ENCODE peak calls at places on chromosome 22, in six cellular contexts. O is IMR-90, T is H1, U is neuronal stem cell, B is mesenchymal stem cell, N is trophoblast cell. F is an unnamed sample.

GRCh38 chr22:24325105-24325757 is 54.6 kb downstream of the SPECC1L start:
- DNase-seq in O (peak; percentile 92), T (no peak), U (no peak), B (peak; percentile 92), N (peak; percentile 74), F (peak; percentile 78)

GRCh38 chr22:24230911-24231656 is 13.8 kb downstream of the GGT5 start:
- DNase-seq in O (no peak), T (peak; percentile 98), U (no peak), B (no peak), N (peak; percentile 56), F (peak; percentile 70)

GRCh38 chr22:17734197-17734596 is 40.1 kb downstream of the BID start:
- DNase-seq in O (peak; percentile 87), T (no peak), U (no peak), B (peak; percentile 61), N (no peak), F (no peak)

GRCh38 chr22:30492144-30492543 is 13.4 kb downstream of the SEC14L4 start:
- DNase-seq in O (no peak), T (no peak), U (no peak), B (no peak), N (no peak), F (no peak)

GRCh38 chr22:22893077-22893805 is 5.6 kb downstream of the IGLL5 start:
- DNase-seq in O (no peak), T (no peak), U (no peak), B (no peak), N (no peak), F (no peak)

GRCh38 chr22:19592464-19592863 is 68.3 kb upstream of the CLDN5 start:
- DNase-seq in O (no peak), T (no peak), U (no peak), B (no peak), N (no peak), F (no peak)

GRCh38 chr22:29615705-29616104 is 12.3 kb downstream of the NF2 start:
- DNase-seq in O (peak; percentile 46), T (no peak), U (no peak), B (no peak), N (no peak), F (no peak)

GRCh38 chr22:23786261-23786710 is 480 bp upstream of the SMARCB1 start:
- DNase-seq in O (no peak), T (peak; percentile 57), U (no peak), B (no peak), N (peak; percentile 27), F (no peak)

GRCh38 chr22:36415415-36416168 is 27.8 kb upstream of the MYH9 start:
- DNase-seq in O (no peak), T (no peak), U (no peak), B (no peak), N (peak; percentile 49), F (peak; percentile 62)

GRCh38 chr22:37022483-37023337 is 3.2 kb downstream of the MPST start:
- DNase-seq in O (no peak), T (no peak), U (no peak), B (no peak), N (no peak), F (no peak)

GRCh38 chr22:36865346-36865745 is 4.5 kb downstream of the NCF4 start:
- DNase-seq in O (no peak), T (no peak), U (no peak), B (no peak), N (peak; percentile 38), F (peak; percentile 49)

GRCh38 chr22:40620464-40621046 is 16.0 kb downstream of the MRTFA start:
- DNase-seq in O (peak; percentile 80), T (no peak), U (no peak), B (peak; percentile 51), N (peak; percentile 90), F (peak; percentile 79)

GRCh38 chr22:35467788-35468187 is 67.8 kb downstream of the MCM5 start:
- DNase-seq in O (peak; percentile 47), T (no peak), U (peak; percentile 29), B (peak; percentile 80), N (no peak), F (peak; percentile 16)

GRCh38 chr22:35910013-35910860 is 118.4 kb downstream of the RBFOX2 start:
- DNase-seq in O (no peak), T (no peak), U (no peak), B (no peak), N (no peak), F (peak; percentile 58)

GRCh38 chr22:30611197-30611596 is 4.2 kb downstream of the TCN2 start:
- DNase-seq in O (peak; percentile 26), T (no peak), U (no peak), B (no peak), N (no peak), F (no peak)

GRCh38 chr22:18088825-18089568 is 11.2 kb downstream of the PEX26 start:
- DNase-seq in O (no peak), T (no peak), U (no peak), B (no peak), N (no peak), F (no peak)

GRCh38 chr22:39738746-39739145 is 154.8 kb downstream of the ENTHD1 start:
- DNase-seq in O (peak; percentile 85), T (no peak), U (no peak), B (peak; percentile 31), N (no peak), F (no peak)

GRCh38 chr22:38021201-38021600 is 36.0 kb upstream of the PICK1 start:
- DNase-seq in O (no peak), T (no peak), U (no peak), B (no peak), N (no peak), F (no peak)

GRCh38 chr22:38841211-38841610 is 2.6 kb downstream of the NPTXR start:
- DNase-seq in O (no peak), T (no peak), U (no peak), B (no peak), N (no peak), F (no peak)

GRCh38 chr22:38935023-38935422 is 22.4 kb upstream of the APOBEC3A start:
- DNase-seq in O (no peak), T (no peak), U (no peak), B (no peak), N (no peak), F (no peak)

GRCh38 chr22:24379536-24379935 is 47.9 kb upstream of the ADORA2A start:
- DNase-seq in O (peak; percentile 56), T (no peak), U (no peak), B (no peak), N (peak; percentile 45), F (no peak)

GRCh38 chr22:41368543-41368817 is 13.3 kb upstream of the TEF start:
- DNase-seq in O (no peak), T (no peak), U (no peak), B (no peak), N (no peak), F (no peak)

GRCh38 chr22:23263651-23264555 is 83.6 kb downstream of the BCR start:
- DNase-seq in O (no peak), T (no peak), U (no peak), B (no peak), N (no peak), F (no peak)

GRCh38 chr22:20964090-20964798 is 2.8 kb upstream of the AIFM3 start:
- DNase-seq in O (no peak), T (no peak), U (no peak), B (no peak), N (no peak), F (no peak)
- H3K4me3 ChIP-seq in O (no peak overlapping the region), T (peak overlapping the region; percentile 42), U (peak overlapping the region; percentile 42), B (no peak overlapping the region), N (no peak overlapping the region), F (no peak overlapping the region)

GRCh38 chr22:48258841-48259240 is 1496.4 kb downstream of the TBC1D22A start:
- DNase-seq in O (no peak), T (no peak), U (no peak), B (no peak), N (no peak), F (no peak)
- H2BK5ac ChIP-seq in O (no peak overlapping the region), T (no peak overlapping the region), U (no peak overlapping the region), B (no peak overlapping the region), N (no peak overlapping the region), F (no peak overlapping the region)

GRCh38 chr22:49284931-49285330 is 542.7 kb downstream of the BRD1 start:
- DNase-seq in O (no peak), T (no peak), U (no peak), B (no peak), N (no peak), F (no peak)

GRCh38 chr22:49281467-49282340 is 546.0 kb downstream of the BRD1 start:
- DNase-seq in O (no peak), T (no peak), U (no peak), B (no peak), N (no peak), F (no peak)

GRCh38 chr22:49286236-49286760 is 541.4 kb downstream of the BRD1 start:
- DNase-seq in O (no peak), T (no peak), U (no peak), B (no peak), N (no peak), F (no peak)

GRCh38 chr22:49282596-49282995 is 545.1 kb downstream of the BRD1 start:
- DNase-seq in O (no peak), T (no peak), U (no peak), B (no peak), N (no peak), F (no peak)

GRCh38 chr22:49284389-49284788 is 543.3 kb downstream of the BRD1 start:
- DNase-seq in O (no peak), T (no peak), U (no peak), B (no peak), N (no peak), F (no peak)
- H4K8ac ChIP-seq in O (no peak overlapping the region), T (no peak overlapping the region), U (no peak overlapping the region), B (no peak overlapping the region), N (no peak overlapping the region), F (no peak overlapping the region)

GRCh38 chr22:43387815-43388214 is 24.0 kb upstream of the MPPED1 start:
- DNase-seq in O (no peak), T (no peak), U (no peak), B (no peak), N (no peak), F (no peak)

GRCh38 chr22:43389227-43389836 is 22.5 kb upstream of the MPPED1 start:
- DNase-seq in O (no peak), T (no peak), U (no peak), B (no peak), N (no peak), F (no peak)

GRCh38 chr22:43388420-43388851 is 23.4 kb upstream of the MPPED1 start:
- DNase-seq in O (peak; percentile 45), T (peak; percentile 97), U (peak; percentile 81), B (peak; percentile 59), N (peak; percentile 77), F (peak; percentile 71)

GRCh38 chr22:43384863-43385262 is 27.0 kb upstream of the MPPED1 start:
- DNase-seq in O (no peak), T (no peak), U (no peak), B (no peak), N (no peak), F (no peak)

DNA sequence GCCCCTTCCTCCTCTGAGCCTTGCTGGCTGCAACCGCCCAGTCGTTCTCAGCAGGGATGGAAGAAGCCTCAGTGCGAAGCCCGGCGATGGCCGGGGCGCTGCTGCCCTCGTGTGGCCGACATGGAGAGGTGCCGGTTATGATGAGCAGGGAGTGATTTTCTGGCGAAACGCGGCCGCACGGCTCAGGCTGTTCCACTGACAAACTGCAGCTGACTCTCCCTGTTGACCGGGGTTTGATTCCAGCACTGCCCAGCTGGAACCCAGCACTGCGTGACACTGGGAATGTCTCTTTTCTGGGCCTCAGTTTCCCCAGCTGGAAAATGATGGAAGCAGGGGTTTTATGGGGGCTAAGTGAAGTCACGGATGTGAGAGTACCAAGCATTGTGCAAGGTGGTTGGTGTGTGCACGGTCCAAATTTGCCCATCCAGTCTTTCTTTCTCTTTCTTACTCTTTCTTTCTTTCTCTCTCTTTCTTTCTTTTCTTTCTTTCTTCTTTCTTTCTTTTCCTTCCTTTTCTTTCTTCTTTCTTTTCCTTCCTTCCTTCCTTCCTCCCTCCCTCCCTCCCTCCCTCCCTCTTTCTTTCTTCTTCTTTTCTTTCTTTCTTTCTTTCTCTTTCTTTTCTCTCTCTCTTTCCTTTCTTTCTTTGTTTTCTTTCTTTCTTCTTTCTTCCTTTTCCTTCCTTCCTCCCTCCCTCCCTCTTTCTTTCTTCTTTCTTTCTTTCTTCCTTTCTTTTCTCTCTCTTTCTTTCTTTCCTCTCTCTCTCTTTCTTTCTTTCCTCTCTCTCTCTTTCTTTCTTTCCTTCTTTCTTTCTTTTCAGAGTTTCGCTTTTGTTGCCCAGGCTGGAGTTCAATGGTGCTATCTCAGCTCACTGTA is 25.8 kb upstream of the MPPED1 start:
- DNase-seq in O (peak; percentile 65), T (peak; percentile 90), U (peak; percentile 77), B (peak; percentile 76), N (peak; percentile 84), F (peak; percentile 78)
- H3K4me3 ChIP-seq in O (no peak overlapping the region), T (no peak overlapping the region), U (no peak overlapping the region), B (no peak overlapping the region), N (no peak overlapping the region), F (no peak overlapping the region)

F was measured in mesendoderm.